ENCODE peak calls at places on chromosomes 13 and 19, in five cellular contexts. D is CD4-positive, alpha-beta T cell; O is dorsolateral prefrontal cortex; T is GM13977; C is activated naive CD8-positive, alpha-beta T cell treated with anti-CD3 and anti-CD28 coated beads for 36 hours. U is an unnamed sample.

GRCh38 chr13:99590519-99591011 is 89.3 kb downstream of the TM9SF2 start:
- DNase-seq in T (no peak), D (no peak), C (no peak), O (no peak), U (no peak)

GRCh38 chr13:30113983-30114491 is 193.3 kb downstream of the KATNAL1 start:
- DNase-seq in D (no peak), C (no peak), T (no peak), O (no peak), U (no peak)

GRCh38 chr19:19591133-19591825 is 27.2 kb downstream of the PBX4 start:
- DNase-seq in C (peak), D (peak), O (no peak), T (peak), U (no peak)

GRCh38 chr13:49412749-49413148 is 31.1 kb downstream of the CAB39L start:
- DNase-seq in D (no peak), T (no peak), O (no peak), C (no peak), U (no peak)

GRCh38 chr13:101449971-101450748 is 2.3 kb upstream of the ITGBL1 start:
- DNase-seq in D (no peak), T (no peak), C (no peak), O (no peak), U (no peak)

GRCh38 chr13:97564929-97565328 is 131.0 kb downstream of the RAP2A start:
- DNase-seq in D (no peak), T (no peak), C (no peak), O (no peak), U (no peak)

GRCh38 chr13:114226088-114226487 is 8.6 kb upstream of the CDC16 start:
- DNase-seq in C (no peak), D (peak), O (no peak), T (no peak), U (no peak)

GRCh38 chr13:93511011-93511410 is 284.4 kb downstream of the GPC6 start:
- DNase-seq in T (no peak), D (no peak), O (no peak), C (no peak), U (no peak)

GRCh38 chr13:22837980-22838615 is 342.7 kb upstream of the SGCG start:
- DNase-seq in C (no peak), D (no peak), T (no peak), O (peak), U (no peak)

GRCh38 chr19:49421039-49421877 is 2.0 kb downstream of the PTH2 start:
- DNase-seq in D (no peak), T (peak), C (peak), O (no peak), U (peak)

GRCh38 chr19:40433391-40434216 is 7.8 kb upstream of the SERTAD1 start:
- DNase-seq in C (peak), D (peak), T (peak), O (peak), U (peak)

GRCh38 chr13:20924758-20925394 is 22.3 kb upstream of the XPO4 start:
- DNase-seq in D (peak), O (peak), T (peak), C (peak), U (peak)

GRCh38 chr19:13920940-13921744 is 15.1 kb downstream of the CC2D1A start:
- DNase-seq in T (peak), O (no peak), D (no peak), C (peak), U (peak)

GRCh38 chr13:28679628-28680027 is 20.7 kb downstream of the POMP start:
- DNase-seq in C (no peak), O (no peak), T (no peak), D (no peak), U (no peak)

GRCh38 chr13:20425819-20426219 is 99.8 kb downstream of the CRYL1 start:
- DNase-seq in T (peak), O (no peak), D (no peak), C (no peak), U (no peak)

GRCh38 chr19:948842-949496 is 23.1 kb downstream of the ARID3A start:
- DNase-seq in C (no peak), T (no peak), O (no peak), D (no peak), U (no peak)

GRCh38 chr13:51148952-51149573 is 38.0 kb upstream of the C13orf42 start:
- DNase-seq in T (no peak), O (peak), C (no peak), D (no peak), U (peak)

GRCh38 chr13:51363625-51364024 is 24.1 kb downstream of the SERPINE3 start:
- DNase-seq in O (no peak), C (no peak), T (no peak), D (no peak), U (no peak)

GRCh38 chr19:12913011-12913561 is 6.0 kb downstream of the SYCE2 start:
- DNase-seq in D (no peak), O (peak), C (no peak), T (no peak), U (no peak)

GRCh38 chr19:48419158-48419920 is 25.9 kb downstream of the GRIN2D start:
- DNase-seq in D (peak), C (peak), T (peak), O (no peak), U (peak)

U was measured in OCI-LY7.